ENCODE peak calls at places on chromosomes 5 and 9, in seven cellular contexts. L, I, W, E, X, C and A are unnamed samples.

GRCh38 chr5:180097163-180097894 is 25.8 kb upstream of the RNF130 start:
- DNase-seq in C (no peak), I (no peak), L (no peak), X (no peak), E (no peak), W (no peak), A (no peak)

GRCh38 chr5:157484768-157485167 is 24.8 kb downstream of the NIPAL4 start:
- DNase-seq in W (no peak), I (no peak), X (no peak), E (no peak), L (peak), C (no peak), A (no peak)

GRCh38 chr5:178826216-178826615 is 33.5 kb upstream of the ZNF354B start:
- DNase-seq in W (no peak), X (no peak), L (no peak), C (no peak), I (no peak), E (no peak), A (no peak)

GRCh38 chr9:137445930-137446431 is 4.8 kb upstream of the ENTPD8 start:
- DNase-seq in L (peak), C (no peak), W (no peak), I (no peak), E (no peak), X (no peak), A (no peak)

GRCh38 chr5:137199966-137200365 is 299.2 kb downstream of the SPOCK1 start:
- DNase-seq in I (no peak), E (no peak), W (no peak), C (no peak), X (peak), L (peak), A (no peak)

GRCh38 chr9:109856785-109857184 is 76.8 kb downstream of the PALM2AKAP2 start:
- DNase-seq in L (peak), C (no peak), I (no peak), W (no peak), E (peak), X (no peak), A (no peak)

GRCh38 chr9:72013188-72013877 is 47.1 kb downstream of the C9orf57 start:
- DNase-seq in W (no peak), L (no peak), X (no peak), E (no peak), I (no peak), C (no peak), A (peak)

GRCh38 chr9:110048976-110049698 is 158.8 kb downstream of the C9orf152 start:
- DNase-seq in X (peak), W (no peak), C (peak), E (no peak), L (peak), I (no peak), A (no peak)

GRCh38 chr5:42950466-42951168 is 89.5 kb downstream of the ANXA2R start:
- DNase-seq in C (peak), W (no peak), X (peak), E (peak), L (peak), I (peak), A (no peak)

GRCh38 chr9:106622148-106622547 is 240.8 kb upstream of the ZNF462 start:
- DNase-seq in W (no peak), E (no peak), X (peak), L (no peak), I (no peak), C (peak), A (no peak)

GRCh38 chr5:181098642-181099452 is 32.1 kb downstream of the OR2V1 start:
- DNase-seq in L (peak), X (no peak), I (no peak), W (no peak), E (no peak), C (no peak), A (peak)

GRCh38 chr5:181099453-181100086 is 31.4 kb downstream of the OR2V1 start:
- DNase-seq in E (no peak), I (no peak), X (no peak), C (no peak), W (no peak), L (no peak), A (no peak)

DNA sequence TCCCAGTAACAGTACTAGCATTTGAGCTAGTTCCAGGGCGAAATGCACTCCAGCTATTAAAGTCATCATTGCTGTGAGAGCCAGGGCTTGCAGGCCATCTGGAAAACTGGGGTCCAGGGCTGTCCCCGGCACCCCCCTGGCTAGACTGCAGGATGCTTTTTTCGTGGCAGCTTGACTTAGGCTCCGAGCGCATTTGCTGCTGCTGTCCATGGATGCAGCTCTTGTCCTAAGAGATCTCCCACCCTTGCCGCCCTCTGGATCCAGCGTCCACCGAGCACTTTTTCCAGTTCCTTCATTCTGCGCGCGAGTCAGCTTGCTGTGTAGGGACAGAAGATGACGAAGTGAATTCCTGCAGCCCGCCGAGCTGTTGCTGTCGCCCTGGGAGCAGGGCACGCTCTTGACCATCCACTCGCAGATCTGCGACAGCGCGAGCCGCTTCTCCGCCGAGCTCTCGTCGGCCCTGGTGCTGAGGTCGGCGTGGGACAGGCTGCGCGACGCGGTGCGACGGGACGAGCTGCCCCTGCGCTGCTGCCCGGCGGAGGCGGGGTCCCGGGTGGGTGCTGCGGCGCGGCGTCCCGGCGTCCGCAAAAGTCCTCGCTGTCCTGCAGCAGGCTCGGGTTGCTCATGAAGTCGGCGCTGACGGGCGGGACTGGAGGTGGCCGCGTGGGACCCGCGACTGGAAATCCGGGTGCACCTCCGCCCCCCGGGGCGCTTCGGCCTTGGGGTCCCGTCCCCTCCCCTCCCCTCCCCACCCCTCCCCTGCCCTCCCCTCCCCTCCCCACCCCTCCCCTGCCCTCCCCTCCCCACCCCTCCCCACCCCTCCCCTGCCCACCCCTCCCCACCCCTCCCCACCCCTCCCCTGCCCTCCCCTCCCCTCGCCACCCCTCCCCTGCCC is 30.6 kb downstream of the OR2V1 start:
- DNase-seq in E (no peak), C (peak), X (no peak), I (no peak), L (peak), W (no peak), A (no peak)
- H3K4me3 ChIP-seq in E (peak), C (no peak), X (no peak), I (peak), L (no peak), W (no peak), A (no peak)

GRCh38 chr5:177300236-177300880 is 3.2 kb downstream of the RAB24 start:
- DNase-seq in E (peak), C (no peak), X (peak), L (peak), I (no peak), W (no peak), A (peak)
- H3K4me3 ChIP-seq in E (no peak), C (no peak), X (no peak), L (no peak), I (no peak), W (no peak), A (no peak)

GRCh38 chr5:33794550-33795300 is 97.1 kb downstream of the ADAMTS12 start:
- DNase-seq in X (peak), I (no peak), E (no peak), W (no peak), L (peak), C (no peak), A (no peak)
- H3K4me3 ChIP-seq in X (no peak), I (no peak), E (no peak), W (peak), L (peak), C (no peak), A (no peak)

DNA sequence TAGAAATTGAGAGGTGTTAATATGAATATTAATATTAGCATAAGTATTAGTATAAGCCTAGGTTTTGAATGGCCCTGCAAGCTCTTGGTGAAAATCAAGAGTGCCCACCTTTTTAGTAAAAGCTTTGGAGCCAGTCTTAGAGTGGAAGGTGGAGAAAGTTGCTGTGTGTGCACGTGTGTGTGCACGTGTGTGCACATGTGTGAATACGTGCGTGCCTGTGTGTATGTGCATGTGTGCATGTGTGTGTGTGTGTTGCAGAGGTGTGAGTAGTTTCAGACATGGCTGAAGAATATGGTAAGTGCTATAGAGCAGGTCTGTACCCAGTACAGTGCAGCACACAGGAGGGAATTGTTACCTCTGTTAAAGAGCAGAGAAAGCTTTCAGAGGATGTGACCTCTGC is 74.3 kb downstream of the BOD1 start:
- DNase-seq in W (no peak), L (no peak), E (no peak), I (no peak), X (no peak), C (no peak), A (no peak)
- H3K4me3 ChIP-seq in W (no peak), L (no peak), E (no peak), I (no peak), X (no peak), C (no peak), A (no peak)

DNA sequence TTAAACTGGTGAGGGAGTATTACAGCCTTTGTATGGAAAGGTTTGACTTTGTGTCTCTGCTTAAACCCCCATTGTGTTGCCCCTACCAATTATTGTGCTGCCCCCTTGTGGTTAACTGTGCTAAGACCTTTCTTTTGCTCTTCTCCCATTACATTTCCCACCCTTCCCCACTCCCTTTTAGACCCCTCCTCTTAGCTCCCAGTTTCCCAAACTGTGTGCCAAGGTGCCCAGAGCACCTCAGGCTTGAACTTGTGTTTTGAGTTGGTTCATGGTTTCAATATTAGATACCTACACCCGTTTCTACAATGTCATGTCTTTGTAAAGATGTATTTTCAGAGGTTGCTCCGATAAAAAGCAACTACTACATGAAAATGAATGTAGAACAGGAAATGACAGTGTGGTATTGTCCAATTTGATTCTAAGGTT is 2.9 kb downstream of the JAK2 start:
- DNase-seq in I (no peak), L (peak), C (peak), X (peak), E (peak), W (no peak), A (peak)
- H3K4me3 ChIP-seq in I (peak), L (peak), C (peak), X (peak), E (no peak), W (peak), A (no peak)

GRCh38 chr9:91905958-91906585 is 44.0 kb downstream of the ROR2 start:
- DNase-seq in C (no peak), W (no peak), E (peak), L (no peak), X (no peak), I (no peak), A (peak)
- H3K4me3 ChIP-seq in C (no peak), W (peak), E (peak), L (no peak), X (no peak), I (peak), A (peak)

GRCh38 chr5:132239776-132240175 is 12.1 kb upstream of the P4HA2 start:
- DNase-seq in I (no peak), X (no peak), E (peak), C (no peak), L (no peak), W (no peak), A (no peak)
- H3K4me3 ChIP-seq in I (no peak), X (no peak), E (no peak), C (no peak), L (no peak), W (no peak), A (no peak)